ENCODE peak calls at places on chromosomes 3 and 15, in ten cellular contexts. F is CD8-positive, alpha-beta memory T cell; X is iPS-NIHi11; C is HFF-Myc; Z is A549; E is mammary epithelial cell; L is NCI-H2227 treated with DMSO at 0.1 percent for 48 hours; I is activated naive CD4-positive, alpha-beta T cell; J is NCI-H2081 treated with DMSO at 0.1 percent for 48 hours; P is cortex of kidney. Q is an unnamed sample.

GRCh38 chr3:23663246-23663645 is 142.5 kb upstream of the UBE2E1 start:
- DNase-seq in F (no peak), X (no peak), C (peak), Z (no peak), E (no peak), L (no peak), I (no peak), J (no peak), P (no peak), Q (no peak)

GRCh38 chr15:58515807-58516206 is 84.0 kb downstream of the LIPC start:
- DNase-seq in F (no peak), X (no peak), C (no peak), Z (no peak), E (no peak), L (no peak), I (no peak), J (no peak), P (no peak), Q (no peak)

GRCh38 chr3:193783166-193783896 is 190.3 kb downstream of the OPA1 start:
- DNase-seq in F (no peak), X (no peak), C (no peak), Z (no peak), E (peak), L (no peak), I (no peak), J (no peak), P (no peak), Q (no peak)

GRCh38 chr3:37814547-37814946 is 47.1 kb upstream of the CTDSPL start:
- DNase-seq in F (no peak), X (no peak), C (no peak), Z (peak), E (no peak), L (no peak), I (no peak), J (no peak), P (no peak), Q (peak)

GRCh38 chr3:139202226-139202958 is 141.4 kb upstream of the MRPS22 start:
- DNase-seq in F (no peak), X (peak), C (no peak), Z (no peak), E (peak), L (no peak), I (no peak), J (no peak), P (no peak), Q (peak)

GRCh38 chr15:33860749-33861148 is 107.5 kb upstream of the CHRM5 start:
- DNase-seq in F (no peak), X (no peak), C (peak), Z (peak), E (peak), L (no peak), I (no peak), J (no peak), P (no peak), Q (no peak)

GRCh38 chr3:88005066-88005465 is 53.7 kb downstream of the CGGBP1 start:
- DNase-seq in F (no peak), X (peak), C (peak), Z (peak), E (no peak), L (peak), I (no peak), J (no peak), P (no peak), Q (no peak)

GRCh38 chr3:70606018-70606417 is 293.6 kb upstream of the MDFIC2 start:
- DNase-seq in F (no peak), X (peak), C (peak), Z (no peak), E (no peak), L (no peak), I (no peak), J (no peak), P (no peak), Q (no peak)

GRCh38 chr15:77097317-77097721 is 26.4 kb upstream of the TSPAN3 start:
- DNase-seq in F (no peak), X (no peak), C (no peak), Z (no peak), E (no peak), L (no peak), I (no peak), J (no peak), P (no peak), Q (no peak)

GRCh38 chr15:66774001-66774814 is 72.2 kb downstream of the SMAD6 start:
- DNase-seq in F (no peak), X (peak), C (no peak), Z (peak), E (peak), L (peak), I (no peak), J (no peak), P (no peak), Q (peak)

GRCh38 chr15:73630030-73630429 is 3.2 kb downstream of the NPTN start:
- DNase-seq in F (no peak), X (no peak), C (no peak), Z (no peak), E (peak), L (no peak), I (no peak), J (no peak), P (no peak), Q (no peak)

GRCh38 chr3:193996641-193997089 is 139.3 kb upstream of the HES1 start:
- DNase-seq in F (no peak), X (peak), C (no peak), Z (no peak), E (no peak), L (no peak), I (no peak), J (no peak), P (no peak), Q (no peak)

GRCh38 chr15:68650901-68651709 is 72.3 kb downstream of the CORO2B start:
- DNase-seq in F (no peak), X (peak), C (no peak), Z (peak), E (no peak), L (no peak), I (peak), J (no peak), P (no peak), Q (peak)

GRCh38 chr3:143769663-143770062 is 78.6 kb downstream of the SLC9A9 start:
- DNase-seq in F (no peak), X (no peak), C (no peak), Z (no peak), E (no peak), L (no peak), I (no peak), J (no peak), P (no peak), Q (no peak)

GRCh38 chr15:60704717-60705116 is 225.8 kb upstream of the ICE2 start:
- DNase-seq in F (no peak), X (no peak), C (no peak), Z (no peak), E (no peak), L (no peak), I (no peak), J (no peak), P (no peak), Q (no peak)

GRCh38 chr3:168850109-168850508 is 754.4 kb upstream of the GOLIM4 start:
- DNase-seq in F (no peak), X (no peak), C (no peak), Z (no peak), E (no peak), L (no peak), I (no peak), J (no peak), P (no peak), Q (no peak)

Q was measured in HuH-7.5.